ENCODE peak calls at places on chromosomes 13 and 19, in four cellular contexts. W is cardiac muscle cell, V is fibroblast of lung, K is cardiac fibroblast. A is an unnamed sample.

GRCh38 chr19:32828643-32829344 is 40.8 kb downstream of the SLC7A9 start:
- DNase-seq in W (no peak), K (no peak), V (no peak), A (no peak)

GRCh38 chr13:102318233-102318632 is 83.6 kb downstream of the FGF14 start:
- DNase-seq in W (no peak), K (no peak), V (no peak), A (no peak)

GRCh38 chr19:16078311-16078758 is 2.0 kb downstream of the TPM4 start:
- DNase-seq in W (peak), V (peak), K (no peak), A (no peak)

GRCh38 chr19:8506402-8506957 is 4.0 kb upstream of the PRAM1 start:
- DNase-seq in V (no peak), K (no peak), W (no peak), A (peak)

GRCh38 chr19:45168767-45169351 is 8.1 kb upstream of the NKPD1 start:
- DNase-seq in K (no peak), W (no peak), V (no peak), A (no peak)

GRCh38 chr13:23386533-23386932 is 47.0 kb downstream of the SACS start:
- DNase-seq in W (no peak), V (no peak), K (no peak), A (no peak)

GRCh38 chr13:113063091-113063491 is 42.5 kb upstream of the F7 start:
- DNase-seq in K (no peak), V (no peak), W (no peak), A (no peak)

GRCh38 chr13:52925221-52925620 is 76.8 kb upstream of the PCDH8 start:
- DNase-seq in W (no peak), V (no peak), K (no peak), A (no peak)

GRCh38 chr19:572891-573825 is 762 bp downstream of the BSG start:
- DNase-seq in W (peak), V (peak), K (peak), A (peak)

GRCh38 chr19:37903096-37903495 is 3.3 kb downstream of the WDR87 start:
- DNase-seq in W (peak), K (no peak), V (no peak), A (no peak)

GRCh38 chr13:45367995-45368394 is 27.0 kb upstream of the TPT1 start:
- DNase-seq in K (no peak), W (no peak), V (no peak), A (no peak)

GRCh38 chr13:112696001-112696868 is 6.4 kb downstream of the ATP11A start:
- DNase-seq in W (no peak), V (no peak), K (no peak), A (no peak)

GRCh38 chr13:33057019-33057785 is 41.0 kb downstream of the KL start:
- DNase-seq in K (peak), W (no peak), V (no peak), A (peak)

GRCh38 chr19:42553292-42554045 is 25.2 kb upstream of the CEACAM1 start:
- DNase-seq in V (peak), W (no peak), K (peak), A (no peak)

GRCh38 chr13:110044521-110045200 is 258.3 kb upstream of the IRS2 start:
- DNase-seq in K (peak), V (peak), W (no peak), A (peak)
- TF ChIP-seq CTCF in K (no peak), V (no peak), W (peak), A (no peak)

DNA sequence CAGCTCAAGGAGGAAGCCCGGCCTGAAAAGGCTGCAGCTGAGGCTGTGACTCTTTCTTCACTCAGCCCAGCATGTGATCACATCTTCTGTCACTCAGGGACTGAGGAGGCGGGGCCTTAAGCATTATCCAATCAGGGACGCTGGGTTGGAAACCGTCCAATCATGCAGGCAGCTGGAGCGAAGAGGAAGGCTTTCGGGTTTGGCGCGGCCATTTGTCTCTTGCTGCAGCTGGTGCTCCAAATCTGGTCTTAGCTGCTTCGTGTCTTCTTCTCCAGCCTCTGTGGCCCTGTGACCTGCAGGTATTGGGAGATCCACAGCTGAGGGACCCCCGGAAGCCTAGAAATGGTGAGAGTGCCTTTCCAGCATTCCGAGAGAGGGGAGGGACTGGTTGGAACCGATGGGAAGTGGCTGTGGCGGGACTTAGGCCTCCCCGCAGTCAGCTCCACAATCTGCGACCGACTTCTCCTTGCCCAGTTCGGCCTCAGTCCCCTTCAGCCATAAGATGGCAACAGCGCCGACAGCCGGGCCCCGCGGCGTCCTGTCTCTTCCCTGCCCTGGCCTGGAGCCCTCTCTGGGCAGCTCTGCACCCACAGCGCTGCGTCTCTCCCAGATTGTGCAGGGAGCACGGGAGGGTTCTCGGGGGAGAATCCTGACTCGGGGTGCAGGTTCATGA is at the start of gene ZNF90:
- DNase-seq in V (peak), K (peak), W (peak), A (peak)
- TF ChIP-seq CTCF in V (peak), K (peak), W (no peak), A (peak)

GRCh38 chr19:11373166-11373884 is 1.1 kb upstream of the SWSAP1 start:
- DNase-seq in W (peak), V (peak), K (peak), A (peak)
- TF ChIP-seq CTCF in W (no peak), V (no peak), K (no peak), A (no peak)

DNA sequence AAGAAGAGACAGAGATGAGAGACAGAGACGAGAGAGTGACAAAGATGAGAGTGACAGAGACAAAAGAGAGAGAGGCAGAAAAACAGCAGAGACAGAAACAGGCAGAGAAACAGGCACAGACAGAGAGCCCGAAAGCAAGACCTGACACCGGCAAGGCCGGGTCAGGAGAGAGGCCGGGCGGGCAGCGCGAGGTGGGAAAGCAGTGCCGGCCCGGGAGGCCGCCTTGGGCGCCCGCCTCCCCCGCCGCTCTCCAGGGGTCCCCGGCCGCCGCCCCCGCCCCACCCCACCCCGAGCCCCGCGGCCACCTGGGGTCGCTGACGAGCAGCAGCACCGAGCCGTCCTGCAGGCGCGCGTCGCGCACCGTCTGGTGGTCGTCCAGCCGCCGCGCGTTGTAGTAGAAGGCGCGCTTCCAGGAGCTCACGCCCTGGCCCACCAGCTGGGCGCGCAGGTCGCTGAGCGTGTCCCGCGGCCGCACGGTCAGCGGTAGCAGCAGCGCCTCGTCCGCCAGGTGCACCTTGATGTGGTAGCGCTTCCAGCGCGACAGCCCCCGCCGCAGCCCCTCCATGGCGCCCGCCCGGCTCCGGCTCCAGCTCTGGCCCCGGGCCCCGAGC is at the start of gene TINCR:
- DNase-seq in V (no peak), K (no peak), W (peak), A (peak)
- TF ChIP-seq CTCF in V (no peak), K (no peak), W (peak), A (no peak)

DNA sequence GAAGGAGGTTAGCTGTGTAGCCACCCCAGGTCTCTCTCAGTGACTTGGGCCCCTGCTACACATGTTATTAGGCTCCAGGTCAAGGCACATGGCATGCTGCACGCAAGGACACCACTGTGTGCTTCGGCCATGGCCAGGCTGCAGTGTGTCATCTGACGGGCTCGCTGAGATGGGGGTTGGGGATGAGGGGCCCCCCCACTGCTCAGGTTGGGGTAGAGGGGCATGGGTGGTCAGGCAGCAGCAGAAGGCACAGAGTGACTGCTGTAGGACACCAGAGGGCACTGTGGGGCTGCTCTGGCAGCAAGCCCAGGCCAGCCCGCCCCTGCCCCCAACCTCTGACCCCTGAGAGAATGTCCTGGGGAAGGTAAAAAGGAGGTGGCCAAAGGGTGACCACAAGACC is 32.2 kb upstream of the ISYNA1 start:
- DNase-seq in K (peak), W (peak), V (no peak), A (peak)
- TF ChIP-seq CTCF in K (peak), W (peak), V (peak), A (peak)

GRCh38 chr13:38670627-38671026 is 16.2 kb upstream of the FREM2 start:
- DNase-seq in K (peak), W (no peak), V (peak), A (no peak)
- TF ChIP-seq CTCF in K (no peak), W (peak), V (no peak), A (peak)

GRCh38 chr19:30358821-30359580 is 13.2 kb upstream of the ZNF536 start:
- DNase-seq in W (no peak), V (no peak), K (no peak), A (no peak)
- TF ChIP-seq CTCF in W (no peak), V (no peak), K (no peak), A (no peak)

GRCh38 chr19:50258918-50259372 is 55.5 kb downstream of the MYH14 start:
- DNase-seq in K (no peak), W (no peak), V (no peak), A (peak)
- TF ChIP-seq CTCF in K (peak), W (peak), V (peak), A (peak)

GRCh38 chr13:88979465-88980180 is 1308.5 kb downstream of the SLITRK5 start:
- DNase-seq in V (peak), K (peak), W (peak), A (peak)
- TF ChIP-seq CTCF in V (peak), K (no peak), W (no peak), A (peak)

DNA sequence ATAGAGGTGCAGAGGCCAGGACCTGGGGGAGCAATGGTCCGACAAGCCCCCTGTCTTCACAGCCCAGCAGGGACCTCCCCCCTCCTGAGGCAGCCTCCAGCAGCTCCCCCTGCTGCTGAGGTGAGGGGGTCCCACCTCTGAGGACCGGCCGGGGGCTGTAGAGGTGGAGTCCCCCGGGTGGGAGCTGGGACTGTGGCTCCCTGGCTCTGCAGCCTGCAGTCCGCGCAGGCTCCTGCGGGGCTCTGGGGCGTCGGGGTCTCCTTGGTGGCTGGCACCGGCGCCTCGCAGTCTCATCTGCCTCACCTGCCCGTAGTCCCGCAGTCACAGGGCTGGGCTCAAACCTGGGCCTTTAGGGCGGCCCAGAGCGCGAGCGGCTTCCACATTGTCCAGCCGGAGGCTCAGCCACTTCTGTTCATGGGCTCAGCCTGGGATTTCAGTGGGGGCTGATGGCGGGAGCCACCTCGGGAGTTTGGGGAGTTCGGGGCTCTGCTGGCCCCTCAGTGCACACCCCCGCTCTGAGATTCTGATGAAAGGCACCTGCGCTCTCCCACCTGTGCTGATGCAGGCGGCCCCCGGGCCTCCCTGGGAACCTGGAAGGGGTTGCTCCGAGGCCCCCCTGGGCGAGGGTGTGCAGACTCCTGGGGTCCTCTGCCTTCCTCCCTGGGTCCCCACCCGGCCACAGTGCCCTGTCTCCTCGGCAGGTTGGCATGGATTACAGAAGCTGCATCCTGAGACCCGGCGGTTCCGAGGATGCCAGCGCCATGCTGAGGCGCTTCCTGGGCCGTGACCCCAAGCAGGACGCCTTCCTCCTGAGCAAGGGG is 7.0 kb upstream of the ZNF554 start:
- DNase-seq in W (no peak), V (no peak), K (no peak), A (no peak)
- TF ChIP-seq CTCF in W (no peak), V (no peak), K (no peak), A (no peak)